ENCODE peak calls at places on chromosomes 4 and X, in five cellular contexts. K is upper lobe of left lung, J is fibroblast of lung, L is right lobe of liver, U is GM10248. I is an unnamed sample.

GRCh38 chr4:113835005-113835404 is 73.5 kb upstream of the CAMK2D start:
- DNase-seq in K (no peak), U (no peak), L (no peak), J (peak; percentile 13), I (no peak)

GRCh38 chrX:50779694-50780093 is 34.3 kb downstream of the SHROOM4 start:
- DNase-seq in K (no peak), U (no peak), L (no peak), J (no peak), I (no peak)

GRCh38 chrX:40152706-40153334 is 55.1 kb upstream of the BCOR start:
- DNase-seq in J (no peak), U (peak; percentile 35), K (peak; percentile 89), L (peak; percentile 65), I (no peak)

GRCh38 chr4:36870121-36870520 is 374.4 kb upstream of the NWD2 start:
- DNase-seq in K (no peak), J (no peak), U (no peak), L (no peak), I (no peak)

GRCh38 chr4:41814565-41814964 is 66.0 kb upstream of the PHOX2B start:
- DNase-seq in U (no peak), K (no peak), J (peak; percentile 27), L (peak; percentile 27), I (no peak)

GRCh38 chr4:183142566-183143545 is 43.8 kb downstream of the WWC2 start:
- DNase-seq in U (no peak), J (peak; percentile 75), K (no peak), L (peak; percentile 62), I (no peak)

GRCh38 chrX:18098704-18099103 is 122.0 kb downstream of the BEND2 start:
- DNase-seq in L (peak; percentile 20), U (no peak), K (peak; percentile 24), J (no peak), I (no peak)

GRCh38 chr4:7411491-7411890 is 23.2 kb downstream of the PSAPL1 start:
- DNase-seq in U (no peak), J (no peak), K (no peak), L (no peak), I (peak; percentile 6)

GRCh38 chr4:176383273-176384077 is 63.7 kb downstream of the SPCS3 start:
- DNase-seq in U (no peak), L (no peak), K (no peak), J (peak; percentile 64), I (no peak)

GRCh38 chr4:4606321-4606720 is 64.5 kb upstream of the STX18 start:
- DNase-seq in J (peak; percentile 38), K (peak; percentile 32), U (no peak), L (no peak), I (no peak)

GRCh38 chrX:45009371-45010000 is 136.5 kb downstream of the KDM6A start:
- DNase-seq in U (no peak), J (no peak), L (no peak), K (no peak), I (no peak)

GRCh38 chr4:185716008-185716976 is 95.7 kb downstream of the SORBS2 start:
- DNase-seq in K (no peak), J (no peak), U (no peak), L (no peak), I (no peak)

GRCh38 chr4:53620956-53621355 is 29.7 kb upstream of the LNX1 start:
- DNase-seq in J (no peak), K (no peak), L (no peak), U (no peak), I (no peak)
- TF ChIP-seq CTCF in J (peak; percentile 7), K (no peak), L (no peak), U (no peak), I (peak; percentile 22)

DNA sequence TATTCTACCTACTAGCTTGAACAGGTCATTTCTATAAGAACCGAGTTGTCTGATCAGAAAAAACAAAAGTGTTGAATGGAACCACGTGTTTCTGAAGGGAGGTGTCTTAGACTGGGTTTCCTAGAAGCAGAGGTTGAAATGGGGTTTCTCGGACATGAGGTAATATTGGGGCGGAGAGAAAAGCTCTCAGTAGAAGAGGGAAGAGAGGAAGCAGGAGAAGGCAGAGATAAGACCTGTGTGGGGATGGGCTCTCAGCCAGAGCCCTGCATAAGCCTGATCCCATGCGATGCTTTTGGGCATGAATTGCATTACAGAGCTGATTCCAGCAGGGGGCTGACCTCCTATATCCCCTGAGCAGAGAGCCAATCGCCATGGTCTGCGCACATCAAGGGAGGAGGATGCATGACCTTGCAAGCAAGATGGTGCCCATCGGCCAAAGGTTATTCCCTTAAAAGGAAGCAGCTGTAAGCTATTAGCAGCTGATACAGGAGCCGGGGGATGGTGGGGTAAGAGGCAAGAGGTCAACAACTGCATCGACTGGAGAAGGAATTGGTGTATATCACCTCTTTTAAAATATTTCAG is 7.7 kb downstream of the ANOS1 start:
- DNase-seq in K (no peak), U (no peak), L (no peak), J (no peak), I (no peak)
- TF ChIP-seq CTCF in K (no peak), U (no peak), L (no peak), J (no peak), I (peak; percentile 21)

DNA sequence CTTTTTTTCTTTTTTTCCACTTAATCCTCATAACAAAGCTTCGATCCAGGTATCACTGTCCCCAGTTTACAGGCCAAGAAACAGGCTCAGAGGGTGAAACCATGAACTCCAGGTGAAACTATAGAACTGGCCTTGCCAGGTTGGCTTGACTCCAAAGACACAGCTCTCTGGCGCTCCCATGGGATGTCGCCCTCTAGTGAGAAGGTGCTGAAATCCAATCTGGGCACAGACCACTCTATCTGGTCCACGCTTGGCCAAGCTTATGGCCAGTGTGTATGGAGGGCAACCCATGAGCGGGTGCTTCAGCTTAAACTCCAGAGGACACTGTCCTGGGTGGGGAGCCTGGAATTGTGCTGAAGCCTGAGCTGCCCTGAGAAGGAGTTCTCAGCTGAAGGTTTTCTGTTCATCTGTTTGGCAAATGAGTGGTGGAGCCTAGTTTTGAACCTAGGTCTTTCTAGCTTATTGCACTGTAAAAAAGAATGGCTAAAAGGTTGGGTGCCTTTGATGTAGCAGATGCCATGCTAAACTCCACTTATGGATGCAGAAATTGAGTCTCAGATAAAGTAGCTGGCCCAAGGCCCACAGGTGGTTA is 70.5 kb downstream of the SEL1L3 start:
- DNase-seq in J (no peak), L (peak; percentile 65), U (no peak), K (no peak), I (no peak)
- TF ChIP-seq CTCF in J (peak; percentile 38), L (peak; percentile 51), U (peak; percentile 33), K (peak; percentile 23), I (peak; percentile 64)

GRCh38 chr4:152161676-152162330 is 374.1 kb downstream of the FBXW7 start:
- DNase-seq in L (no peak), K (no peak), U (no peak), J (no peak), I (no peak)

GRCh38 chr4:152156448-152156847 is 379.4 kb downstream of the FBXW7 start:
- DNase-seq in J (no peak), L (no peak), U (no peak), K (peak; percentile 17), I (no peak)

GRCh38 chr4:152160236-152160800 is 375.6 kb downstream of the FBXW7 start:
- DNase-seq in J (no peak), U (no peak), K (no peak), L (no peak), I (no peak)

GRCh38 chr4:152162331-152162697 is 373.6 kb downstream of the FBXW7 start:
- DNase-seq in K (no peak), U (no peak), J (no peak), L (no peak), I (no peak)

GRCh38 chr4:152159773-152160172 is 376.1 kb downstream of the FBXW7 start:
- DNase-seq in U (no peak), K (no peak), J (no peak), L (no peak), I (no peak)
- TF ChIP-seq CTCF in U (no peak), K (no peak), J (no peak), L (no peak), I (no peak)

GRCh38 chrX:54950730-54951375 is 30.2 kb downstream of the TRO start:
- DNase-seq in L (no peak), K (no peak), J (no peak), U (no peak), I (no peak)
- TF ChIP-seq CTCF in L (no peak), K (no peak), J (no peak), U (no peak), I (no peak)

GRCh38 chr4:186948361-186949291 is 225.0 kb upstream of the FAT1 start:
- DNase-seq in K (no peak), U (no peak), L (no peak), J (peak; percentile 44), I (no peak)
- TF ChIP-seq CTCF in K (no peak), U (no peak), L (no peak), J (peak; percentile 71), I (peak; percentile 79)

DNA sequence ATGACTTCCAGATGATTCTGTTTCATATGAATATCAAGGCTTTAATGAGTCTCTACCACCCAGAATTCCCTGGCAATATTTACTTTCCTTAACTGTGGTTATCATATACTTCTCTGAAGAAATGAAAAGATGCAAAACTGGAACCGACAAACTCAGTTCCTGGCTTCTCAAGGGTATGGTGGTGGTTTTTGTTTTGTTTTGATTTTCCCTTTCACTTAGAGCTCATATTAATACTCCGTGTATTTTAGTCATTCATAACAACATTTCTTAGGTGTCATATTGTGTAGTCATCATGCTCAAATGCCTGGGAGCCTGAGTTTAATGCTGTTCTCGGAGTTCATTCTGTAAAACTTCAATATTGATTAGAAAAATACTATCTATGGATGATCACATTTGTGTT is 665 bp downstream of the TRPC5OS start:
- DNase-seq in J (no peak), L (no peak), K (no peak), U (no peak), I (no peak)
- TF ChIP-seq CTCF in J (no peak), L (no peak), K (no peak), U (no peak), I (no peak)